ENCODE peak calls at places on chromosome 3, in six cellular contexts. A, X, G, T, J and E are unnamed samples.

GRCh38 chr3:62703423-62704167 is 171.6 kb downstream of the CADPS start:
- DNase-seq in G (no peak), A (no peak), J (no peak), X (no peak), T (no peak), E (no peak)

GRCh38 chr3:156298938-156299337 is 178.6 kb downstream of the KCNAB1 start:
- DNase-seq in X (peak; percentile 52), J (no peak), T (no peak), A (no peak), G (no peak), E (no peak)

GRCh38 chr3:51500632-51501131 is 867 bp upstream of the DCAF1 start:
- DNase-seq in T (no peak), G (no peak), A (no peak), X (peak; percentile 26), J (peak; percentile 59), E (no peak)

GRCh38 chr3:192022412-192022811 is 561.4 kb downstream of the PYDC2 start:
- DNase-seq in X (no peak), J (no peak), T (no peak), G (no peak), A (peak; percentile 71), E (no peak)

GRCh38 chr3:159263750-159264561 is 462.1 kb downstream of the MFSD1 start:
- DNase-seq in T (no peak), A (peak; percentile 41), J (no peak), G (no peak), X (no peak), E (no peak)

GRCh38 chr3:194225988-194226663 is 90.2 kb downstream of the HES1 start:
- DNase-seq in J (no peak), G (no peak), T (no peak), X (no peak), A (no peak), E (no peak)

GRCh38 chr3:4906107-4906621 is 73.1 kb upstream of the BHLHE40 start:
- DNase-seq in A (peak; percentile 98), T (no peak), G (no peak), J (no peak), X (no peak), E (peak; percentile 24)

GRCh38 chr3:29427266-29428103 is 146.6 kb downstream of the RBMS3 start:
- DNase-seq in A (no peak), T (no peak), J (no peak), G (no peak), X (no peak), E (no peak)

GRCh38 chr3:70090322-70090913 is 90.9 kb downstream of the SAMMSON start:
- DNase-seq in T (no peak), A (no peak), G (no peak), J (no peak), X (no peak), E (no peak)

GRCh38 chr3:30232142-30232541 is 374.3 kb upstream of the TGFBR2 start:
- DNase-seq in T (no peak), X (no peak), J (no peak), G (no peak), A (no peak), E (no peak)

GRCh38 chr3:156606729-156607128 is 51.8 kb upstream of the SSR3 start:
- DNase-seq in G (no peak), X (no peak), A (no peak), J (no peak), T (no peak), E (no peak)

GRCh38 chr3:158104346-158105020 is 1.7 kb downstream of the SHOX2 start:
- DNase-seq in X (no peak), J (no peak), A (no peak), T (no peak), G (no peak), E (no peak)
- H3K4me3 ChIP-seq in X (peak overlapping the region; percentile 60), J (peak overlapping the region; percentile 13), A (no peak overlapping the region), T (peak overlapping the region; percentile 79), G (no peak overlapping the region), E (peak overlapping the region; percentile 96)

DNA sequence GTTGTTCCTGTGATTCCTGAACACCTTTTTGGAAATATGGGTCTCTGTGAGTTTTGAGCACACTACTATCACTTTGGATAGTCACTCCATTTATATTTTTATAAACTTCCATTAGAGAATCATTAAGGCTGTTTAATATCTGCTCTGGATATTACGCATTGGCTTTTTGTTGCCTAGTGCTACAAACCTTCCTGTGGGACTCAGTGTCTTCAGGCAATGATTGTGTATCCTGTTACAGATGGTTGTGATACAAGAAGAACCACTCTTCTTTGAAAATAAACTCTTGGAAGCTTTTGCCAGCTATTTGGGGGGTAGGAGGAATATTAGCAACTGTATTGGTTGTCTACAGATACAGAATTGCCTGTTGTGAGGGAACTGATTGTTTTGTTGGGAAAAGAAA is 15.6 kb downstream of the GCSAM start:
- DNase-seq in X (no peak), J (no peak), A (no peak), T (no peak), G (no peak), E (no peak)
- H3K4me3 ChIP-seq in X (no peak overlapping the region), J (no peak overlapping the region), A (no peak overlapping the region), T (no peak overlapping the region), G (no peak overlapping the region), E (no peak overlapping the region)

GRCh38 chr3:141368925-141369794 is 856 bp downstream of the ZBTB38 start:
- DNase-seq in X (no peak), G (no peak), T (no peak), J (no peak), A (no peak), E (no peak)
- H3K4me3 ChIP-seq in X (peak overlapping the region; percentile 59), G (peak overlapping the region; percentile 10), T (peak overlapping the region; percentile 2), J (peak overlapping the region; percentile 50), A (peak overlapping the region; percentile 41), E (no peak overlapping the region)

DNA sequence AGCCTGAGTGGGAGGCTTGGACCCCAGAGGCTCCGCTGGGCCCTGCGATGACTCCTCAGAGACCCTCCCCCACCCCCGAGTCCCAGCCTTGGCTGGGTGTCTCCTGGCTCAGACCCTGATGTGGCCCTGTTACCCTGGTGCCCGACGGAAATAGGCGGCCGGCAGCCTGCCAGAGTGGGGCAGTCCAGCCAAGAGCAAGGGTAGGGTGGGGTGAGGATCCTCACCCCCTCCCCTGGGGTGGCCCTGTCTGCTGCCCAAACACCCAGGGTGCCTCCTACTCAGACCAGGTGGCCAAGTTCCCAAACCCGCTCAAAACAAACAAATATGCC is 15.3 kb downstream of the TNK2 start:
- DNase-seq in X (peak; percentile 74), T (no peak), G (peak; percentile 88), J (peak; percentile 89), A (no peak), E (no peak)
- H3K4me3 ChIP-seq in X (peak overlapping the region; percentile 57), T (no peak overlapping the region), G (no peak overlapping the region), J (no peak overlapping the region), A (no peak overlapping the region), E (no peak overlapping the region)

GRCh38 chr3:172582712-172583111 is 59.5 kb upstream of the TNFSF10 start:
- DNase-seq in T (no peak), X (no peak), A (peak; percentile 89), G (no peak), J (no peak), E (no peak)

GRCh38 chr3:172585954-172586353 is 62.7 kb upstream of the TNFSF10 start:
- DNase-seq in J (no peak), X (no peak), G (no peak), A (no peak), T (no peak), E (no peak)

GRCh38 chr3:172581757-172582166 is 58.5 kb upstream of the TNFSF10 start:
- DNase-seq in T (no peak), G (no peak), X (no peak), A (no peak), J (no peak), E (no peak)

GRCh38 chr3:172577962-172578560 is 54.8 kb upstream of the TNFSF10 start:
- DNase-seq in A (no peak), X (no peak), T (no peak), J (no peak), G (no peak), E (no peak)

DNA sequence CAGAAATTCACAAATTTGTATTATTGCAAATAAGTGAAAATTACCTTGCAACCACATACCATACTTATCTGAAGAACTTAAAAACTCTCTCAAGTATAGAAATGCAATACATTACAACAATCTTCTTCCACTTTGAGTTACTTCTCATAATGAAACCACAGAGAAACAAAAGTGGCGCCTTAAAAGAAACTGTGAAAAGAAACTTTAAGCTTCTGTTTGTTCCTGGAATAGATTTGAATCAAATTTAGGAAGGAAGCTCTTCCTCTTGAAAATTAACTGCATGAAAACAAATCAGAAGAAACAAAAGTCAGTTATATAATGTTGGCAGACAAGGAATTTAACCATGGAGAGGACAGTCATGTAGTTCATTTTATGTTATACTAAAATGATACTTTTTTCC is 57.5 kb upstream of the TNFSF10 start:
- DNase-seq in G (no peak), J (no peak), T (no peak), A (no peak), X (no peak), E (no peak)
- H3K4me3 ChIP-seq in G (no peak overlapping the region), J (no peak overlapping the region), T (no peak overlapping the region), A (no peak overlapping the region), X (no peak overlapping the region), E (no peak overlapping the region)

GRCh38 chr3:24192469-24193056 is 247.5 kb downstream of the NR1D2 start:
- DNase-seq in T (no peak), X (no peak), J (no peak), A (no peak), G (no peak), E (no peak)
- H3K4me3 ChIP-seq in T (no peak overlapping the region), X (no peak overlapping the region), J (no peak overlapping the region), A (no peak overlapping the region), G (no peak overlapping the region), E (no peak overlapping the region)